ENCODE peak calls at places on chromosomes 12 and 14, in four cellular contexts. L is activated T-cell treated with anti-CD3 and anti-CD28 coated beads, Interleukin-2, amount 50 U/mL, for 48 hours; O is DMS153; R is activated naive CD4-positive, alpha-beta T cell treated with anti-CD3 and anti-CD28 coated beads, Interleukin-2, amount 50 U/mL, for 72 hours. B is an unnamed sample.

GRCh38 chr12:12442548-12443071 is 85.7 kb downstream of the BORCS5 start:
- DNase-seq in L (peak; percentile 42), O (no peak), R (no peak), B (no peak)

GRCh38 chr12:114673169-114673833 is 10.7 kb downstream of the TBX3 start:
- DNase-seq in L (no peak), O (no peak), R (no peak), B (no peak)

GRCh38 chr12:57756406-57757341 is 1.8 kb downstream of the MARCHF9 start:
- DNase-seq in L (peak; percentile 79), O (no peak), R (peak; percentile 80), B (peak; percentile 79)

GRCh38 chr12:96471368-96472040 is 17.9 kb upstream of the CFAP54 start:
- DNase-seq in L (no peak), O (no peak), R (no peak), B (no peak)

GRCh38 chr12:66154776-66155175 is 15.0 kb downstream of the TMBIM4 start:
- DNase-seq in L (no peak), O (no peak), R (no peak), B (no peak)

GRCh38 chr12:102551186-102551585 is 70.8 kb upstream of the IGF1 start:
- DNase-seq in L (no peak), O (no peak), R (no peak), B (no peak)

GRCh38 chr12:104583311-104583710 is 126.6 kb downstream of the CHST11 start:
- DNase-seq in L (no peak), O (no peak), R (no peak), B (no peak)

GRCh38 chr12:1630081-1630826 is 1.2 kb downstream of the WNT5B start:
- DNase-seq in L (peak; percentile 36), O (no peak), R (peak; percentile 21), B (peak; percentile 16)

GRCh38 chr14:34060747-34061050 is 109.8 kb upstream of the EGLN3 start:
- DNase-seq in L (no peak), O (no peak), R (no peak), B (no peak)

GRCh38 chr12:108613548-108613947 is 15.7 kb upstream of the TMEM119 start:
- DNase-seq in L (no peak), O (no peak), R (no peak), B (no peak)

GRCh38 chr14:94378527-94379290 is 9.7 kb downstream of the SERPINA1 start:
- DNase-seq in L (no peak), O (no peak), R (no peak), B (no peak)

GRCh38 chr14:72472845-72473244 is 421.1 kb downstream of the DPF3 start:
- DNase-seq in L (no peak), O (no peak), R (no peak), B (no peak)

GRCh38 chr12:112900298-112901145 is 6.2 kb upstream of the OAS1 start:
- DNase-seq in L (peak; percentile 36), O (peak; percentile 23), R (peak; percentile 44), B (peak; percentile 39)

GRCh38 chr12:77343291-77343690 is 277.9 kb upstream of the E2F7 start:
- DNase-seq in L (no peak), O (no peak), R (no peak), B (no peak)

GRCh38 chr14:25246751-25247150 is 196.8 kb upstream of the STXBP6 start:
- DNase-seq in L (no peak), O (no peak), R (no peak), B (no peak)

B was measured in activated naive CD8-positive, alpha-beta T cell treated with anti-CD3 and anti-CD28 coated beads, Interleukin-2, amount 50 U/mL, for 24 hours.